ENCODE peak calls at places on chromosomes 16 and 17, in nine cellular contexts. G is neural progenitor cell; Q is neural crest cell; V is NCI-H1436; H is fibroblast of pulmonary artery; C is stimulated activated naive CD8-positive, alpha-beta T cell treated with anti-CD3 and anti-CD28 coated beads, Interleukin-15, Interleukin-2, amounts not matched to agents 100 U/mL and 50 U/mL, for 24 hours; M is stimulated activated CD8-positive, alpha-beta memory T cell treated with anti-CD3 and anti-CD28 coated beads, Interleukin-7, amount 100 ng/mL, for 1 hour; I is hypothalamus; K is CD4-positive, alpha-beta T cell. R is an unnamed sample.

GRCh38 chr17:37392024-37392590 is 14.5 kb downstream of the ACACA start:
- DNase-seq in G (peak), Q (no peak), C (no peak), M (no peak), K (no peak), I (no peak), V (no peak), H (peak), R (no peak)

GRCh38 chr16:31333686-31334649 is 21.0 kb upstream of the ITGAX start:
- DNase-seq in C (peak), Q (no peak), I (no peak), G (peak), K (no peak), M (no peak), V (peak), H (peak), R (no peak)

GRCh38 chr17:56260421-56260820 is 107.1 kb downstream of the ANKFN1 start:
- DNase-seq in C (no peak), M (no peak), K (no peak), H (no peak), Q (no peak), G (no peak), I (no peak), V (no peak), R (no peak)

GRCh38 chr17:33603794-33604193 is 310.7 kb upstream of the ASIC2 start:
- DNase-seq in Q (no peak), V (no peak), G (no peak), I (no peak), K (no peak), C (no peak), H (no peak), M (no peak), R (no peak)

GRCh38 chr16:56988948-56989945 is at the start of gene NLRC5:
- DNase-seq in K (peak), I (peak), H (peak), Q (peak), G (peak), C (peak), V (peak), M (peak), R (no peak)

GRCh38 chr17:28547623-28548416 is 4.6 kb downstream of the UNC119 start:
- DNase-seq in K (peak), G (peak), M (no peak), Q (peak), C (peak), H (peak), I (peak), V (peak), R (peak)

GRCh38 chr17:32660496-32660895 is 173.7 kb downstream of the CDK5R1 start:
- DNase-seq in H (no peak), I (no peak), M (no peak), G (no peak), V (no peak), Q (no peak), K (no peak), C (no peak), R (no peak)

GRCh38 chr17:13704333-13704732 is 102.6 kb upstream of the HS3ST3A1 start:
- DNase-seq in G (no peak), H (peak), I (no peak), Q (no peak), M (no peak), V (no peak), K (no peak), C (no peak), R (no peak)

GRCh38 chr16:71846443-71846842 is 667 bp downstream of the ATXN1L start:
- DNase-seq in V (no peak), I (no peak), K (no peak), H (no peak), Q (no peak), M (no peak), G (peak), C (peak), R (no peak)

GRCh38 chr17:39674702-39675389 is 6.6 kb downstream of the PNMT start:
- DNase-seq in I (no peak), V (peak), G (no peak), Q (no peak), C (no peak), K (no peak), H (no peak), M (no peak), R (no peak)

GRCh38 chr16:49058382-49058781 is 223.3 kb downstream of the CBLN1 start:
- DNase-seq in M (no peak), K (no peak), Q (no peak), I (no peak), H (no peak), G (no peak), C (no peak), V (peak), R (no peak)

GRCh38 chr16:4696172-4696904 is 3.0 kb downstream of the NUDT16L1 start:
- DNase-seq in M (no peak), K (no peak), Q (no peak), H (peak), C (no peak), I (no peak), V (no peak), G (no peak), R (no peak)

GRCh38 chr16:82136956-82137818 is 32.8 kb downstream of the MPHOSPH6 start:
- DNase-seq in K (no peak), C (no peak), G (no peak), V (no peak), Q (no peak), H (peak), I (no peak), M (no peak), R (no peak)

GRCh38 chr16:12171206-12171605 is 194.7 kb downstream of the SNX29 start:
- DNase-seq in H (no peak), M (no peak), Q (no peak), G (no peak), I (no peak), C (no peak), K (no peak), V (no peak), R (no peak)

GRCh38 chr16:15950167-15950854 is 895 bp downstream of the ABCC1 start:
- DNase-seq in Q (peak), K (no peak), G (peak), C (peak), H (peak), M (no peak), I (no peak), V (peak), R (no peak)

GRCh38 chr17:33560165-33560564 is 267.1 kb upstream of the ASIC2 start:
- DNase-seq in V (no peak), M (no peak), C (no peak), I (no peak), H (peak), Q (no peak), K (no peak), G (no peak), R (no peak)

GRCh38 chr16:3787924-3788661 is 70.8 kb upstream of the TRAP1 start:
- DNase-seq in H (no peak), G (no peak), I (no peak), C (no peak), Q (no peak), K (no peak), V (no peak), M (no peak), R (no peak)

GRCh38 chr16:58128721-58129096 is 472 bp downstream of the CFAP20 start:
- DNase-seq in G (peak), I (no peak), H (no peak), K (no peak), C (no peak), M (no peak), Q (no peak), V (no peak), R (no peak)

GRCh38 chr17:38864636-38865398 is 5.0 kb upstream of the LASP1 start:
- DNase-seq in I (no peak), Q (no peak), C (no peak), K (no peak), V (no peak), G (peak), M (no peak), H (peak), R (no peak)

GRCh38 chr17:63124536-63124935 is 158.5 kb downstream of the TANC2 start:
- DNase-seq in H (no peak), I (no peak), Q (no peak), M (no peak), G (no peak), V (no peak), C (no peak), K (no peak), R (no peak)

GRCh38 chr17:83137523-83137922 is 58.1 kb downstream of the METRNL start:
- DNase-seq in K (no peak), G (no peak), H (no peak), C (no peak), M (no peak), Q (no peak), I (no peak), V (no peak), R (no peak)

GRCh38 chr17:56744721-56745120 is 89.0 kb downstream of the C17orf67 start:
- DNase-seq in Q (no peak), C (no peak), I (no peak), M (no peak), G (no peak), H (no peak), V (no peak), K (no peak), R (no peak)

GRCh38 chr16:70694088-70694487 is 8.2 kb upstream of the MTSS2 start:
- DNase-seq in I (no peak), C (no peak), M (no peak), Q (no peak), G (peak), V (no peak), K (no peak), H (peak), R (no peak)

GRCh38 chr16:546909-547770 is 13.1 kb upstream of the PRR35 start:
- DNase-seq in K (no peak), Q (peak), V (peak), H (no peak), M (peak), G (peak), C (peak), I (no peak), R (no peak)

GRCh38 chr16:46882940-46883307 is 1.2 kb upstream of the GPT2 start:
- DNase-seq in G (no peak), I (no peak), Q (no peak), K (no peak), C (no peak), V (no peak), H (no peak), M (no peak), R (no peak)

GRCh38 chr16:1620391-1620790 is 8.2 kb downstream of the CRAMP1 start:
- DNase-seq in H (no peak), V (no peak), C (no peak), I (no peak), G (no peak), K (no peak), M (no peak), Q (no peak), R (no peak)

GRCh38 chr17:48611681-48612455 is 1.1 kb upstream of the HOXB7 start:
- DNase-seq in M (no peak), C (peak), G (peak), H (no peak), Q (no peak), V (peak), I (no peak), K (no peak), R (no peak)

GRCh38 chr17:68981288-68981687 is 26.1 kb upstream of the ABCA8 start:
- DNase-seq in H (peak), G (no peak), C (no peak), K (no peak), Q (no peak), V (no peak), I (peak), M (no peak), R (no peak)

GRCh38 chr17:43720311-43721060 is 38.1 kb downstream of the SOST start:
- DNase-seq in I (peak), Q (peak), V (peak), M (peak), H (peak), G (peak), C (peak), K (peak), R (no peak)

GRCh38 chr16:266258-267164 is 9.2 kb downstream of the RGS11 start:
- DNase-seq in H (no peak), V (no peak), Q (no peak), K (no peak), C (no peak), I (no peak), M (no peak), G (no peak), R (no peak)

GRCh38 chr17:83155128-83156081 is 76.0 kb downstream of the METRNL start:
- DNase-seq in V (no peak), I (no peak), H (peak), K (no peak), C (peak), G (no peak), Q (no peak), M (no peak), R (no peak)

GRCh38 chr16:65782537-65783290 is 583.8 kb upstream of the CDH5 start:
- DNase-seq in Q (no peak), V (no peak), I (peak), K (no peak), M (no peak), H (peak), G (no peak), C (no peak), R (no peak)

GRCh38 chr16:3677994-3678393 is 23.5 kb downstream of the DNASE1 start:
- DNase-seq in H (no peak), M (no peak), C (no peak), G (no peak), K (no peak), V (no peak), Q (no peak), I (no peak), R (no peak)

GRCh38 chr17:574061-574460 is 140.6 kb downstream of the VPS53 start:
- DNase-seq in M (no peak), V (no peak), Q (no peak), K (no peak), I (no peak), H (peak), G (no peak), C (no peak), R (no peak)

GRCh38 chr17:71741836-71742235 is 379.0 kb upstream of the SOX9 start:
- DNase-seq in H (no peak), Q (no peak), C (no peak), M (no peak), V (no peak), G (no peak), I (no peak), K (no peak), R (no peak)

R was measured in iPS DF 6.9.